ENCODE peak calls at places on chromosomes 7 and 10, in seven cellular contexts. X, O, U, K, D, L and R are unnamed samples.
A peak's percentile ranks its signal among the peaks of the same experiment; 100 is the strongest.

GRCh38 chr10:96711048-96711713 is 9.1 kb downstream of the PIK3AP1 start:
- DNase-seq in U (no peak), K (no peak), O (no peak), X (no peak), L (no peak), D (no peak), R (no peak)

GRCh38 chr7:137403282-137403681 is 59.7 kb upstream of the PTN start:
- DNase-seq in U (no peak), L (no peak), X (no peak), K (no peak), D (no peak), O (no peak), R (no peak)

GRCh38 chr7:134315679-134316538 is 821 bp downstream of the SLC35B4 start:
- DNase-seq in X (no peak), L (no peak), U (peak; percentile 40), O (no peak), D (peak; percentile 12), K (peak; percentile 42), R (peak; percentile 30)

GRCh38 chr7:30706865-30707264 is 24.6 kb upstream of the CRHR2 start:
- DNase-seq in O (no peak), U (no peak), D (no peak), X (no peak), L (no peak), K (no peak), R (no peak)

GRCh38 chr7:130365511-130366441 is 14.5 kb upstream of the CPA1 start:
- DNase-seq in U (peak; percentile 71), L (no peak), K (no peak), X (no peak), O (peak; percentile 86), D (peak; percentile 59), R (no peak)

GRCh38 chr10:82536668-82537067 is 661.7 kb downstream of the NRG3 start:
- DNase-seq in U (no peak), D (no peak), L (no peak), K (no peak), X (no peak), O (no peak), R (no peak)

GRCh38 chr7:115637123-115637522 is 393.4 kb downstream of the TFEC start:
- DNase-seq in K (no peak), O (no peak), X (no peak), U (no peak), L (no peak), D (no peak), R (no peak)

GRCh38 chr10:116470071-116470470 is 42.4 kb downstream of the PNLIPRP3 start:
- DNase-seq in K (no peak), L (no peak), O (no peak), X (no peak), D (peak; percentile 7), U (no peak), R (no peak)

GRCh38 chr10:99276848-99277486 is 41.3 kb upstream of the HPSE2 start:
- DNase-seq in K (peak; percentile 56), X (no peak), L (no peak), D (peak; percentile 23), U (peak; percentile 7), O (no peak), R (no peak)

GRCh38 chr10:132264966-132265877 is 42.5 kb downstream of the STK32C start:
- DNase-seq in L (no peak), X (no peak), K (no peak), O (no peak), U (peak; percentile 5), D (no peak), R (no peak)

GRCh38 chr7:96479015-96479645 is 157.2 kb upstream of the SLC25A13 start:
- DNase-seq in L (no peak), O (no peak), X (no peak), U (no peak), K (no peak), D (no peak), R (no peak)

GRCh38 chr10:36019749-36020148 is 377.7 kb upstream of the FZD8 start:
- DNase-seq in U (no peak), O (no peak), D (no peak), X (no peak), K (no peak), L (no peak), R (no peak)

GRCh38 chr7:30837581-30837980 is 66.4 kb downstream of the MINDY4 start:
- DNase-seq in X (no peak), O (no peak), K (no peak), L (no peak), U (no peak), D (no peak), R (no peak)

GRCh38 chr7:159117366-159118219 is 27.1 kb downstream of the VIPR2 start:
- DNase-seq in O (no peak), U (no peak), L (no peak), D (no peak), X (no peak), K (no peak), R (no peak)

GRCh38 chr7:47542051-47542450 is 39.9 kb downstream of the TNS3 start:
- DNase-seq in X (no peak), L (no peak), K (no peak), O (no peak), U (no peak), D (no peak), R (no peak)

GRCh38 chr7:47543659-47544058 is 38.3 kb downstream of the TNS3 start:
- DNase-seq in D (no peak), K (no peak), O (no peak), L (no peak), U (no peak), X (no peak), R (no peak)

GRCh38 chr7:47543056-47543455 is 38.9 kb downstream of the TNS3 start:
- DNase-seq in K (no peak), D (no peak), X (no peak), L (no peak), O (no peak), U (no peak), R (no peak)

GRCh38 chr7:47546171-47546570 is 35.7 kb downstream of the TNS3 start:
- DNase-seq in L (no peak), U (no peak), D (no peak), K (no peak), O (no peak), X (no peak), R (no peak)

DNA sequence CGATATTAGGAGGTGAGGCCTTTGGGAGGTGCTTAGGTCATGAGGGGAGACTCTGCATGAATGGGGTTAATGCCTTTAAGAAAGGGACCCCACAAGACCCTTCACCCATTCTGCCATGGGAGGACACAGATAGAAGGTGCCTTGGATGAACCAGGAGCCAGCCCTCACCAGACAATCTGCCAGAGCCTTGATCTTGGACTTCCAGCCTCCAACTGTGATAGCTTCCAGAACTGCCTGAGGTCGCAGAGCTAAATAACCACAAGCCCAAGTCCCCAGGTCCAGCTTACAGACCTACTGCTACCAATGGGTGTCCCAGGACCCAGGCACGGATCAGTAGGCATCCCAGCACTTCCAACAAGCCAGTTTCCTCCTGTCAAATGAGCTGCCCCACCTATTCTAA is 37.5 kb downstream of the TNS3 start:
- DNase-seq in O (no peak), U (no peak), K (no peak), L (no peak), X (no peak), D (no peak), R (no peak)
- H3K4me3 ChIP-seq in O (no peak overlapping the region), U (no peak overlapping the region), K (no peak overlapping the region), L (no peak overlapping the region), X (no peak overlapping the region), D (no peak overlapping the region), R (no peak overlapping the region)

DNA sequence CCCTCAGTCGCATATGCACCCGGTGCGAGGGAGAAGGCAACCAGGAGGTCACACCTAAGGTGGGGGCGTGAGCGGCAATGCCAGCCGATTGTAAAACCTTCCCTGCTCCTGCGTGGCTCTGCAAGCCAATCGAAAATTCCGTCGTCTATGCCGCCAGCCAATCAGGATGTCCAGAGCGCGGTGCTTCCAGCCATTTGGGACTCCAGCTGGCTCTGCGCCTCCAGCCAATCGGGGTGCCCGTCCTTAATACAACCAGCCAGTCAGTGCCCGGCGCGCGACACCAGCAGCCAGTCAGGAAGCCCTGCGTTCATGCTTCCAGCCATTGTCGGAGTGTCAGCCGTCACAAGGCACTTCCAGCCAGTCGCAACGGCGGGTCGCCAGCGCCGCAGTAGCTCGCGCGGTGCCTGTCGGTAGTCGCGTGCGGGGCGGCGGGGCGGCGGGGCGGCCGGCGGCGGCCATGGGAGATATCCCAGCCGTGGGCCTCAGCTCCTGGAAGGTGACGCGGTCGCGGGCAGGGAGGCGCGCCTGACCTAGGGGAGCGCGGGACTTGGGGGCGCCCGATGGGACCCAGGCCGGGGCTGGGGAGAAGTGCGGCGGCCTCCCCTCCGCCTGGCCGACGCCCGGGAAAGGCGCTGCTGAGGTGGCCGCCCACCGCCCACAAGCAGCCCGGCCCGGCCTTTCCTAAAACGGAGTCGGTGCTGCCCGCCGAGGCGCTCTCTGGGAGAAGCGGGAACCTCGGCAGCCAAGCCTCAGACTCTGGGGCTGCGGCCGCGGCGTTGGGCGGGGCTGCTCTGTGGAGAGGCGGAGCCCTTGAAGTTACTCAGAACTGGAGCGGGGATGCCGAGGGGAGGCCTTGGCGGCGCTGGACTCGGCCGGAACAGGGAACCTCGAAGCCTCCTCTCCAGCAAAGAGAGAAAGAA is at the start of gene AKR1E2:
- DNase-seq in D (peak; percentile 68), U (peak; percentile 73), L (peak; percentile 72), X (peak; percentile 93), O (peak; percentile 51), K (peak; percentile 99), R (peak; percentile 84)
- H3K4me3 ChIP-seq in D (peak within 1 kb of the TSS; percentile 51), U (peak within 1 kb of the TSS; percentile 60), L (peak within 1 kb of the TSS; percentile 28), X (peak within 1 kb of the TSS; percentile 70), O (peak within 1 kb of the TSS; percentile 58), K (peak within 1 kb of the TSS; percentile 77), R (peak within 1 kb of the TSS; percentile 59)

GRCh38 chr7:8135417-8135816 is 126.5 kb downstream of the ICA1 start:
- DNase-seq in U (no peak), O (no peak), D (peak; percentile 25), L (no peak), X (no peak), K (no peak), R (no peak)

GRCh38 chr7:8136331-8136730 is 125.6 kb downstream of the ICA1 start:
- DNase-seq in D (no peak), U (no peak), K (no peak), O (no peak), L (no peak), X (no peak), R (no peak)

GRCh38 chr7:8131694-8132605 is 130.0 kb downstream of the ICA1 start:
- DNase-seq in K (no peak), L (peak; percentile 42), D (peak; percentile 42), U (no peak), X (no peak), O (no peak), R (no peak)

GRCh38 chr7:8133188-8133848 is 128.6 kb downstream of the ICA1 start:
- DNase-seq in O (no peak), D (no peak), U (no peak), K (no peak), L (no peak), X (no peak), R (no peak)

GRCh38 chr7:8133955-8134733 is 127.8 kb downstream of the ICA1 start:
- DNase-seq in U (no peak), O (no peak), X (no peak), L (no peak), K (no peak), D (peak; percentile 53), R (no peak)
- H3K4me3 ChIP-seq in U (no peak overlapping the region), O (no peak overlapping the region), X (no peak overlapping the region), L (no peak overlapping the region), K (no peak overlapping the region), D (no peak overlapping the region), R (no peak overlapping the region)

DNA sequence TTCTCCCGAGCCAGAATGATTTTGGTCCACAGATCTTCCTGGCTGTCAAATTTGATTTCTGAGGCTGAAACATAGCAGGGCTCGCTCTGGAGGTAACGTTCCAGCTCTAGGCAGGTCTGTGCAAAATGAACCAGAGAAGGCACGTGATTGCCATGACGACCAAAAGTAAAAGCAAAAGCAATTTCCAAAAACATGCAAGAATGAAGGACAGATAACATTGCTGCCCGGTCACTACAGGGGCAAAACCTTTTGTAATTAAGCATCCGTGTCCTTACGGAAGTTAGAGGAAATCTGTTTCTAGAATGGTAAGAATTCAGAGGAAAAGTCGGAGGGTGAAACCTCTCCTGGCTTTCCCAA is 2.9 kb downstream of the KLF6 start:
- DNase-seq in D (no peak), U (peak; percentile 79), X (no peak), L (no peak), K (no peak), O (no peak), R (no peak)
- H3K4me3 ChIP-seq in D (peak overlapping the region; percentile 97), U (peak overlapping the region; percentile 96), X (peak overlapping the region; percentile 98), L (peak overlapping the region; percentile 94), K (peak overlapping the region; percentile 77), O (peak overlapping the region; percentile 88), R (peak overlapping the region; percentile 88)